ENCODE peak calls at places on chromosome 7, in four cellular contexts. One of them, this sample, is unnamed.

GRCh38 chr7:17696422-17696821 is 243.9 kb downstream of the SNX13 start:
- DNase-seq in prostate gland: peak; percentile 86
- DNase-seq in thoracic aorta: no peak
- DNase-seq in left ventricle myocardium inferior: peak; percentile 81
- DNase-seq in this sample: no peak

GRCh38 chr7:36896956-36897594 is 172.8 kb upstream of the AOAH start:
- DNase-seq in left ventricle myocardium inferior: no peak
- DNase-seq in thoracic aorta: no peak
- DNase-seq in prostate gland: no peak
- DNase-seq in this sample: no peak

GRCh38 chr7:968205-968754 is 7.1 kb downstream of the COX19 start:
- DNase-seq in left ventricle myocardium inferior: no peak
- DNase-seq in prostate gland: no peak
- DNase-seq in thoracic aorta: no peak
- DNase-seq in this sample: no peak

GRCh38 chr7:9945882-9946281 is 1027.8 kb upstream of the PHF14 start:
- DNase-seq in left ventricle myocardium inferior: no peak
- DNase-seq in thoracic aorta: no peak
- DNase-seq in prostate gland: no peak
- DNase-seq in this sample: no peak

GRCh38 chr7:90458104-90458503 is 11.3 kb upstream of the PTTG1IP2 start:
- DNase-seq in thoracic aorta: no peak
- DNase-seq in prostate gland: no peak
- DNase-seq in left ventricle myocardium inferior: no peak
- DNase-seq in this sample: no peak

GRCh38 chr7:66363655-66364054 is 158.5 kb downstream of the TPST1 start:
- DNase-seq in prostate gland: no peak
- DNase-seq in thoracic aorta: no peak
- DNase-seq in left ventricle myocardium inferior: no peak
- DNase-seq in this sample: no peak

GRCh38 chr7:99531354-99531765 is 20.6 kb downstream of the FAM200A start:
- DNase-seq in thoracic aorta: no peak
- DNase-seq in left ventricle myocardium inferior: no peak
- DNase-seq in prostate gland: no peak
- DNase-seq in this sample: no peak

GRCh38 chr7:117163101-117163500 is 159.8 kb downstream of the WNT2 start:
- DNase-seq in thoracic aorta: no peak
- DNase-seq in prostate gland: no peak
- DNase-seq in left ventricle myocardium inferior: no peak
- DNase-seq in this sample: no peak

GRCh38 chr7:130723784-130724183 is 10.2 kb downstream of the KLF14 start:
- DNase-seq in left ventricle myocardium inferior: no peak
- DNase-seq in prostate gland: no peak
- DNase-seq in thoracic aorta: no peak
- DNase-seq in this sample: no peak

GRCh38 chr7:30074422-30075030 is 46.3 kb downstream of the PLEKHA8 start:
- DNase-seq in prostate gland: no peak
- DNase-seq in left ventricle myocardium inferior: no peak
- DNase-seq in thoracic aorta: no peak
- DNase-seq in this sample: no peak

GRCh38 chr7:30772984-30773383 is 1.8 kb downstream of the MINDY4 start:
- DNase-seq in thoracic aorta: no peak
- DNase-seq in prostate gland: no peak
- DNase-seq in left ventricle myocardium inferior: no peak
- DNase-seq in this sample: no peak

DNA sequence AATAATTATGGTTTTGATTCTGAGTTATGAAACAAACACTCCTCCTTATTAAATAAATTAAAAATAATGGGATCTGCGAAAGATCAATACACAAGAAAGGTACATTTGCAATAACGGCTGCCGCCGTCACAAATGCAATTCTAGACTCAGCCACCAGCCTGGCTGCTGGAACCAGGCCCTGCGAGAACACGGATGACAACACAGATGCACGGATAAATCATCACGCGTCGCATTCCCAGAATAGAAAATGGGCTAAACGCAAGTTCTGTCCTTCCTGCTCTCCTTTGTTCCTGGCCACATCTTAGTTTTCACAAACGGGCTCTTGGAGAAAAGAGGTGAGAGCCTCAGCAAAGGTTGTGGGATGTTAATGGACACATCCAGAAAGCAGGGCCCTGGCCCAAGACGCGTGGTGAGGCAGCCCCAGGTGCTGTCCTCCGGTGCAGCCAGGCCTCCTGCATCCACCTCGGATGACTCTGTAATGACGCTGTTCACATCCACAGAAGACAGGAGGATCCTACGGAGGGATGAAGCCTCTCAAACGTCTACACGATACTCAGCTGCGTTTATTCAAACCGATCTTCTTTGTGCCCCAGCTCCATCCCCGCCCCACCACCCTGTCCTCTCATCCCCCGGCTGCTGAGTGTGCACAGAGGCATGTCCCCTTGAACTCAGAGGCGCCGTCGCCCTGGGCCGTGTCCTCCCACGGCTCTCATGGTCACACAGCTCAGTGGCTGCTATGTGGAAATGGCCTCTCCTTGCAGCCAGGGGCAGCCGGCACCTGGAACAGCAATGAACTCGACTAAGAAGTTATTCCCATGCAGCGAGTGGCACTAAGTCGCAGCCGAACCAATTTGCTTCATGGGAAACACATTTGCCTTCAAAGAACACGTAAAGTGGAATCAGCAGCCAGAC is 197.9 kb downstream of the PTPRN2 start:
- DNase-seq in prostate gland: no peak
- DNase-seq in left ventricle myocardium inferior: no peak
- DNase-seq in thoracic aorta: no peak
- DNase-seq in this sample: no peak
- H3K9me3 ChIP-seq in prostate gland: no peaks in the 10 kb centered on the region
- H3K9me3 ChIP-seq in left ventricle myocardium inferior: no peaks in the 10 kb centered on the region
- H3K9me3 ChIP-seq in thoracic aorta: no peaks in the 10 kb centered on the region
- H3K9me3 ChIP-seq in this sample: no peaks in the 10 kb centered on the region

GRCh38 chr7:77696643-77697534 is 630 bp downstream of the RSBN1L start:
- DNase-seq in prostate gland: peak; percentile 63
- DNase-seq in thoracic aorta: no peak
- DNase-seq in left ventricle myocardium inferior: peak; percentile 39
- DNase-seq in this sample: peak; percentile 50
- H3K9me3 ChIP-seq in prostate gland: no peaks in the 10 kb centered on the region
- H3K9me3 ChIP-seq in thoracic aorta: no peaks in the 10 kb centered on the region
- H3K9me3 ChIP-seq in left ventricle myocardium inferior: no peaks in the 10 kb centered on the region
- H3K9me3 ChIP-seq in this sample: no peaks in the 10 kb centered on the region

DNA sequence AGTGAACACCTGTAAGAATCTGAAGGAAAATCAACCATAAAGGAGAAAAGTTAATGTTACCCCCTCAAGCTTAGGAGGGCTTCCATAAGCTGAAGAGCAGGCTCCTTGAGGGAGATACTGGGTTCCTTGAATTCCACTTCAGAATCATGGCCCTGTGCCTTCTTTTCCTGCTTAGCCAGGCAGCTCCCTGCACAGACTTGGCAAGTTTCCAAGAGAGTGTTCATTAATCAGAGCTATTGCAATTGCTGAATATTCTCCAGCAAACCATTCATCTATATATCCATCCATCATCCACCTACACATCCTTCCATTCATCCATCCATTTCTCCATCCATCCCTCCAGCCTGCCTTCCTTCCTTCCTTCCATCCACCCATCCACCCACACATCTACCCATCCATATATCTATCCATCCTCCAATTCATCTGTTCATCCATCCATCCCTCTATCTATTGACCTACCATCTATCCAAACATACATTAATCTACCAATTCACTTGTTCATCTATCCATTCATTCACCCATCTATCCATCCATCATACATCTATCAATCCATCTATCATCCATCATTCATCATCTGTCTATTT is 574.4 kb downstream of the PTPRN2 start:
- DNase-seq in left ventricle myocardium inferior: no peak
- DNase-seq in prostate gland: no peak
- DNase-seq in thoracic aorta: no peak
- DNase-seq in this sample: no peak
- H3K9me3 ChIP-seq in left ventricle myocardium inferior: no peaks in the 10 kb centered on the region
- H3K9me3 ChIP-seq in prostate gland: no peaks in the 10 kb centered on the region
- H3K9me3 ChIP-seq in thoracic aorta: no peaks in the 10 kb centered on the region
- H3K9me3 ChIP-seq in this sample: no peaks in the 10 kb centered on the region

GRCh38 chr7:4484545-4484944 is 197.6 kb upstream of the FOXK1 start:
- DNase-seq in left ventricle myocardium inferior: no peak
- DNase-seq in prostate gland: no peak
- DNase-seq in thoracic aorta: no peak
- DNase-seq in this sample: no peak
- H3K9me3 ChIP-seq in left ventricle myocardium inferior: peaks cover 26% of the 10 kb centered on the region
- H3K9me3 ChIP-seq in prostate gland: no peaks in the 10 kb centered on the region
- H3K9me3 ChIP-seq in thoracic aorta: peaks cover 4% of the 10 kb centered on the region
- H3K9me3 ChIP-seq in this sample: no peaks in the 10 kb centered on the region

GRCh38 chr7:64102656-64103400 is 57.6 kb downstream of the ZNF727 start:
- DNase-seq in thoracic aorta: no peak
- DNase-seq in left ventricle myocardium inferior: no peak
- DNase-seq in prostate gland: no peak
- DNase-seq in this sample: no peak

GRCh38 chr7:64099656-64100531 is 54.7 kb downstream of the ZNF727 start:
- DNase-seq in thoracic aorta: no peak
- DNase-seq in left ventricle myocardium inferior: no peak
- DNase-seq in prostate gland: no peak
- DNase-seq in this sample: no peak

GRCh38 chr7:64101126-64101942 is 56.1 kb downstream of the ZNF727 start:
- DNase-seq in left ventricle myocardium inferior: no peak
- DNase-seq in prostate gland: no peak
- DNase-seq in thoracic aorta: no peak
- DNase-seq in this sample: no peak

DNA sequence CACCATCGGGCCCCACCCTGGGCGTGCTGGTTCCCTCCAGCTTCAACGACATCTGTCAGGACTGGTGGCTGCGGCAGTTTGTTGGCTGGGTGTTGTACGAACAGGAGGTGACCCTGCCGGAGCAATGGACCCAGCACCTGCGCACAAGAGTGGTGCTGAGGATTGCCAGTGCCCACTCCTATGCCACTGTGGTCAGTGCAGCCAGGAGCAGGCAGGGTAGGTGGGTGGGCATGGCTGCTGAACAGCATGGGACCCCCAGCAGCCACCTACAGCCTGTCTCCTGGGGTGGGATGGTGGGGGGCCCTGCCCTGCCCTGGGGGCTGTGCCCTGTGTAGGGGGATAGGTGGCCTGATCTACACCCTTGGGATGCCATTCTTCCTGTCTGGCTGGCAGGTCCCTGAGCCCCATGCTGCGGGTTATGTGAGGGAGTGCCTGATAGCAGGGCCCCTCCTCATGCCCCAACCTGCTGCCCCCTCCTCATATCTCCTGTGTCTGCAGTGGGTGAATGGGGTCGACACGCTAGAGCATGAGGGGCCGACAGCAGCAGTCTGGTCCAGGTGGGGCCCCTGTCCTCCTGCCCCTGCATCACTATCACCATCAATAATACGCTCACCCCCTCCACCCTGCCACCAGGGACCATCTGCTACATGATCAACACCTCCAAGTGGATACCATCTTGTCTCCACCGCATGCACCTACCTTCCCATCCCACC is 56.9 kb downstream of the ZNF727 start:
- DNase-seq in thoracic aorta: no peak
- DNase-seq in prostate gland: no peak
- DNase-seq in left ventricle myocardium inferior: no peak
- DNase-seq in this sample: no peak
- H3K9me3 ChIP-seq in thoracic aorta: peaks cover 32% of the 10 kb centered on the region
- H3K9me3 ChIP-seq in prostate gland: no peaks in the 10 kb centered on the region
- H3K9me3 ChIP-seq in left ventricle myocardium inferior: no peaks in the 10 kb centered on the region
- H3K9me3 ChIP-seq in this sample: no peaks in the 10 kb centered on the region

GRCh38 chr7:147707926-147708325 is 882.6 kb upstream of the C7orf33 start:
- DNase-seq in prostate gland: no peak
- DNase-seq in thoracic aorta: no peak
- DNase-seq in left ventricle myocardium inferior: no peak
- DNase-seq in this sample: no peak
- H3K9me3 ChIP-seq in prostate gland: no peaks in the 10 kb centered on the region
- H3K9me3 ChIP-seq in thoracic aorta: peaks cover 12% of the 10 kb centered on the region
- H3K9me3 ChIP-seq in left ventricle myocardium inferior: peaks cover 48% of the 10 kb centered on the region
- H3K9me3 ChIP-seq in this sample: no peaks in the 10 kb centered on the region

DNA sequence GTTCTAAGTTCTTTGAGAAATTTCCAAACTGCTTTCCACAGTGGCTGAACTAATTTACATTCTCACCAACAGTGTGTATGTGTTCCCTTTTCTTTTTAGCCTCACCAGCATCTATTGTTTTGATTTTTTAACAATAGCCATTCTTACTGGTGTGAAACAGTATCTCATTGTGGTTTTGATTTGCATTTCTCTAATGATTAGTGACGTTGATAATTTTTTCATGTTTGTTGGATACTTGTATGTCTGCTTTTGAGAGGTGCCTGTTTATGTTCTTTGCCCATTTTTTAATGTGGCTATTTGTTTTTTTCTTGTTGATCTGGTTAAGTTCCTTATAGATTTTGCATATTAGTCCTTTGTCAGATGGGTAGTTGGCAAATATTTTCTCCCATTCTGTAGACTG is 191.4 kb downstream of the AGMO start:
- DNase-seq in thoracic aorta: no peak
- DNase-seq in prostate gland: no peak
- DNase-seq in left ventricle myocardium inferior: no peak
- DNase-seq in this sample: no peak
- H3K9me3 ChIP-seq in thoracic aorta: no peaks in the 10 kb centered on the region
- H3K9me3 ChIP-seq in prostate gland: no peaks in the 10 kb centered on the region
- H3K9me3 ChIP-seq in left ventricle myocardium inferior: no peaks in the 10 kb centered on the region
- H3K9me3 ChIP-seq in this sample: no peaks in the 10 kb centered on the region

GRCh38 chr7:84219310-84219709 is 24.7 kb upstream of the SEMA3A start:
- DNase-seq in prostate gland: no peak
- DNase-seq in thoracic aorta: no peak
- DNase-seq in left ventricle myocardium inferior: no peak
- DNase-seq in this sample: no peak
- H3K9me3 ChIP-seq in prostate gland: no peaks in the 10 kb centered on the region
- H3K9me3 ChIP-seq in thoracic aorta: no peaks in the 10 kb centered on the region
- H3K9me3 ChIP-seq in left ventricle myocardium inferior: no peaks in the 10 kb centered on the region
- H3K9me3 ChIP-seq in this sample: no peaks in the 10 kb centered on the region

GRCh38 chr7:45434404-45434803 is 139.8 kb upstream of the ADCY1 start:
- DNase-seq in thoracic aorta: no peak
- DNase-seq in left ventricle myocardium inferior: no peak
- DNase-seq in prostate gland: no peak
- DNase-seq in this sample: no peak

GRCh38 chr7:45430397-45430796 is 143.8 kb upstream of the ADCY1 start:
- DNase-seq in prostate gland: no peak
- DNase-seq in left ventricle myocardium inferior: no peak
- DNase-seq in thoracic aorta: no peak
- DNase-seq in this sample: no peak

DNA sequence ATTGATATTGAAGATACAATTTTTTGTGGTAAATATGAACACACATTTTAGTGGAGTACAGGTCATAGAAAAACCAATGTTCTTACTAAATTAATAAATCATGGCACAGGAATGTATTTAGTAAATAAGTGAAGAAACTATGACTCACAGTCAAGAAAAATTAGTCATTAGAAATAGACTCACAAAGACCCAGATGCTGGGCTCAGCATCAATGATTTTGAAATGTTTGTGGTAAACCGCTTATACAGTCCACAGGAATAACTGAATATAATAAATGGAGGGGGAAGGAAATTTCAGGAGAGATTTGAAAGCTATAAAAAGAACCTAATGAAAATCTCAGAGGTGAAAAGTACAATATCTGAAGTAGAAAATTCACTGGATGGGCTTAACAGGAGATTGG is 138.3 kb upstream of the ADCY1 start:
- DNase-seq in prostate gland: no peak
- DNase-seq in left ventricle myocardium inferior: no peak
- DNase-seq in thoracic aorta: no peak
- DNase-seq in this sample: no peak
- H3K9me3 ChIP-seq in prostate gland: no peaks in the 10 kb centered on the region
- H3K9me3 ChIP-seq in left ventricle myocardium inferior: peaks cover 12% of the 10 kb centered on the region
- H3K9me3 ChIP-seq in thoracic aorta: no peaks in the 10 kb centered on the region
- H3K9me3 ChIP-seq in this sample: no peaks in the 10 kb centered on the region

This sample was measured in T-helper 17 cell.